ENCODE peak calls at places on chromosomes 13 and 19, in six cellular contexts. P is esophagus squamous epithelium, K is cardiac muscle cell, G is A549, N is ascending aorta, B is GM23248. E is an unnamed sample. For H3K4me1, the result is how much of the 10 kb centered on the place peaks cover.

GRCh38 chr19:14433454-14434156 is 499 bp downstream of the PKN1 start:
- DNase-seq in P (no peak), K (no peak), G (no peak), N (no peak), B (peak), E (no peak)

GRCh38 chr13:30923423-30923822 is 9.0 kb upstream of the TEX26 start:
- DNase-seq in P (no peak), K (no peak), G (no peak), N (no peak), B (no peak), E (no peak)

GRCh38 chr13:108911807-108912206 is 282.4 kb downstream of the MYO16 start:
- DNase-seq in P (no peak), K (no peak), G (no peak), N (no peak), B (no peak), E (no peak)

GRCh38 chr13:110445183-110445582 is 116.3 kb downstream of the RAB20 start:
- DNase-seq in P (no peak), K (no peak), G (no peak), N (peak), B (peak), E (no peak)

GRCh38 chr13:108368240-108368898 is 98.9 kb downstream of the TNFSF13B start:
- DNase-seq in P (no peak), K (no peak), G (no peak), N (no peak), B (no peak), E (no peak)

GRCh38 chr13:77729502-77730221 is 32.2 kb downstream of the SLAIN1 start:
- DNase-seq in P (no peak), K (no peak), G (no peak), N (no peak), B (no peak), E (no peak)

GRCh38 chr19:18940791-18941627 is at the start of gene HOMER3:
- DNase-seq in P (no peak), K (peak), G (peak), N (peak), B (peak), E (peak)

GRCh38 chr19:1079566-1080111 is 12.7 kb downstream of the ARHGAP45 start:
- DNase-seq in P (no peak), K (no peak), G (no peak), N (no peak), B (no peak), E (no peak)

GRCh38 chr13:40452741-40453665 is 213.4 kb downstream of the FOXO1 start:
- DNase-seq in P (no peak), K (no peak), G (no peak), N (no peak), B (peak), E (no peak)

GRCh38 chr13:32911506-32911905 is 104.7 kb upstream of the KL start:
- DNase-seq in P (no peak), K (peak), G (peak), N (no peak), B (peak), E (no peak)

GRCh38 chr19:39492225-39492624 is 6.5 kb upstream of the DLL3 start:
- DNase-seq in P (no peak), K (no peak), G (no peak), N (no peak), B (no peak), E (no peak)

DNA sequence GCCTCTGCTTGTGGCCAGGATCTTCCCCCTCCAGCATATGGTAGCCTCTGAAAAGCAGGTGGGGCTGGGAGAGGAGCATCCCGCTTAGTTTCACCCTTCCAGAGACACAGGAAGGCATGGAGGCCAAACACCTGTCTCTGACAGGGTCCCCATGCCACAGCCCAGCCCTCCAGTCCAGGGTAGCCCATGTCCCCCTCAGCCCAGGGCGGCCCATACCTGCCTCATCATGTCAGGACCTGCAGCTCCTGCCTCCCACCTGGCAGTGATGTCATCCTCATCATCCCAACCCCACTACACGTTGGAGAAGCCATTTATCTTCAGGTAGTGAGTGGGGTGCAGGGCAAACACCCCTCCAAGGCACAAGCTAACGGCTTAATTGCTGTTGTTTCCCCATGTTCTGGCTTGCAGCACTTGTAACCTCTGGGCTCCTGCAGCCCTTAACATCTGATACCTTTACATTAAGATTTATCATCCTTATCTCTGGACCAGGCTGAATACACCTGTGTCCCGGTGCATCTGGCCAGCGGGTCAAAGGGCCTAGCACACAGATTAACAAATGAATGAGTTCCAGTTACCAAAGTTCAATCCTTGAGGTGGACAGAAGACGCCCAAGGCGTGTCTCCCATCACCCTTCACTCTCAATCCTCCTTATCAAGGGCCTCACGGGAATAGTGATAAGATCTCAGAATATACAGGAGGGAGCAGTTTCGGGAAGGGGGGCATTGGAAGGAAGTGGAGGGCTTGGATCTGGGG is 22.2 kb downstream of the ZNF175 start:
- DNase-seq in P (no peak), K (no peak), G (no peak), N (no peak), B (peak), E (no peak)
- H3K4me1 ChIP-seq in P (under half), K (under half), G (under half), N (under half), B (under half), E (under half)

DNA sequence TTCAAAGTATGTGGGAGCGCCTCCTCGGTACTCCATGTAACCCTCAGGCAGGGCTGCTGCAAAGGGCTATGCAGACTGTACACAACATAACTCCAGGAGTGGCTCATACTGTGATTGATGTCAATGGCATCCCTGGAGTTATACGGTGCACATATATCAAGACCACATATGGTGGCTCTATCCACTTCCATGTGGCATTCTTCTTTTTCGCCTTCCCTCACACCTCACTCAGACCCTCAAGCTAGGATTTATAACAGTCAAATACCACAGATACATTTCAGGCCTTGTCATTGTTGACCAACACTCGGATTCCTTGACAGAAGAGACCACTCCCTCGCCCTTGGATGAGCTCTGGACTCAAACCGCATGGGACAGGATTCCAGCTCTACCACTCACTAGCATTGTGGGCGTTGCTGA is 11.3 kb upstream of the UBL3 start:
- DNase-seq in P (no peak), K (no peak), G (no peak), N (no peak), B (peak), E (no peak)
- H3K4me1 ChIP-seq in P (under half), K (under half), G (under half), N (under half), B (under half), E (under half)

GRCh38 chr13:27956576-27957300 is 12.4 kb downstream of the CDX2 start:
- DNase-seq in P (no peak), K (no peak), G (no peak), N (no peak), B (no peak), E (no peak)

GRCh38 chr13:27960362-27961226 is 8.5 kb downstream of the CDX2 start:
- DNase-seq in P (no peak), K (peak), G (peak), N (no peak), B (peak), E (no peak)

GRCh38 chr13:27961227-27962085 is 7.7 kb downstream of the CDX2 start:
- DNase-seq in P (no peak), K (no peak), G (no peak), N (no peak), B (no peak), E (no peak)

GRCh38 chr13:27959976-27960361 is 9.1 kb downstream of the CDX2 start:
- DNase-seq in P (no peak), K (no peak), G (no peak), N (no peak), B (no peak), E (no peak)

DNA sequence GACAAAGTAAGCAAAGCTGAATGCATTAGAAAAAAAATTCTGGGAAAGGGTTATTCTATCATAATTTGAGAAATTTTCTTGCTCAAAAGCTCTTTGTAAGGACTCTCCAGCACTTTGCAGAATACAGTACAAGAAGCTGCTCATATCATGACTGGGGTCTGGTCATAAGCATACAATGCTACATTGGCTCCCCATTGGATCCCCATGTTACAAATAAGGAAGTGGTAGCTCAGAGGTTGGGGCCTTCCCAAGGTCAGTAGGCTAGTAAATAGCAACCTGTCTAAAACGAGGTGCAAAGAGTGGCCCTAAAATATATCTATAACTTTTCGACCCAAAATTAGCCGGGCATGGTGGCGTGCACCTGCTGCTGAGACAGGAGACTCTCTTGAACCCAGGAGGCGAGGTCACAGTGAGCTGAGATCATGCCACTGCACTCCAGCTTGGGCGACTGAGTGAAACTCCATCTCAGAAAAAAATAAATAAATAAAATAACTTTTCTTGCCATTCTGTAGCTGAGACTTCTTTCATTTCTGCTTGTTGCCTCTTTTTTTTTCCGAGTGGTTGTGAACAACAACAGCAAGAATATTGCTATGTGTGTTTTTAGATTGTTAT is 10.1 kb downstream of the CDX2 start:
- DNase-seq in P (no peak), K (no peak), G (no peak), N (no peak), B (no peak), E (no peak)
- H3K4me1 ChIP-seq in P (under half), K (under half), G (under half), N (under half), B (under half), E (under half)

DNA sequence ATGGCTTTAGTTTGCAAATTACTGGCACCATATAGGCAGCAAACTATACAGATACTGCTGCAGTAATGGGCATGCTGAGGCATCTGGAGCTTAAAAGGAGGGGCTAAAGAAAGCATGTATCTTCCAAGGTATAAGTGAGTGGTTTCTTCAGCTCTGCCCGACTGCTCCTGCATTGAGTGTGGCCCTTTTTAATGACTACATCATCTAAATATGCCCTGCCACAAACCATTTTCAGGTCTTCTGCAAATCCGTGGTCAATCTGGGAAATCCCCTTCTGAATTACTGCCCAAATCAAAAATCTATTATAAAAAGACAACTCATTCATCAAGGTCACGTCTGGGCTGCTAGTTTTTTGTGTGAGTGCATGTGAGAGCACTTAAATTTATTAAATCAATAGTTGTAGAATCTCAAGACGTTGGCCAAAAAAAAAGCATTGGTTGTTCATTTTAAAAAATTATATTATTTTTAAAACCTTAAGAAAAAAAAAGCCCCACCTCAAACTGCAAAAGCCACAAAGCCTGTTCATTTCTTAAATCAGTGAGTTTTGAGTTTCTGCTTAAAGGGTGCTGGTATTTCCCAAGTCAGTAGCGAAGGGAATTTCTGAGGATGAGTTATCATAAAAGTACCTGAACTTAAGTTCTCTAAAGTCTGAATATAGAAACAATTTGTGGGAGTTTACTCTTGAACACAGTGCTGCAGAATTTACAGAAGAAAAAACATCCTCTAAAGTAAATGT is 16.3 kb downstream of the LCP1 start:
- DNase-seq in P (no peak), K (no peak), G (no peak), N (no peak), B (no peak), E (no peak)
- H3K4me1 ChIP-seq in P (under half), K (under half), G (under half), N (under half), B (under half), E (under half)

GRCh38 chr19:6048808-6049405 is 61.4 kb downstream of the RFX2 start:
- DNase-seq in P (no peak), K (peak), G (peak), N (peak), B (peak), E (no peak)

GRCh38 chr19:6047256-6047655 is 63.0 kb downstream of the RFX2 start:
- DNase-seq in P (no peak), K (no peak), G (no peak), N (no peak), B (no peak), E (no peak)

GRCh38 chr19:6048348-6048747 is 62.0 kb downstream of the RFX2 start:
- DNase-seq in P (no peak), K (no peak), G (no peak), N (no peak), B (no peak), E (no peak)

GRCh38 chr19:6045108-6045507 is 65.2 kb downstream of the RFX2 start:
- DNase-seq in P (no peak), K (no peak), G (no peak), N (no peak), B (no peak), E (no peak)

GRCh38 chr19:6047741-6048231 is 62.5 kb downstream of the RFX2 start:
- DNase-seq in P (no peak), K (peak), G (no peak), N (no peak), B (peak), E (no peak)
- H3K4me1 ChIP-seq in P (under half), K (under half), G (under half), N (under half), B (under half), E (under half)

GRCh38 chr19:35017507-35017906 is 12.8 kb upstream of the SCN1B start:
- DNase-seq in P (no peak), K (no peak), G (no peak), N (no peak), B (no peak), E (no peak)
- H3K4me1 ChIP-seq in P (under half), K (under half), G (under half), N (under half), B (under half), E (under half)